ENCODE peak calls at places on chromosomes 2 and 18, in seven cellular contexts. Z is fibroblast of lung; S is heart left ventricle; X is NT2/D1; U is CD8-positive, alpha-beta memory T cell; C is IMR-90; I is K562. F is an unnamed sample. For H3K4me1, the result is how much of the 10 kb centered on the place peaks cover.

GRCh38 chr2:240455227-240455718 is 19.8 kb downstream of the GPC1 start:
- DNase-seq in Z (no peak), S (no peak), X (no peak), U (no peak), C (no peak), I (no peak), F (peak)

GRCh38 chr2:120343433-120344105 is 2.4 kb upstream of the INHBB start:
- DNase-seq in Z (peak), S (peak), X (peak), U (no peak), C (peak), I (peak), F (no peak)

GRCh38 chr18:39998332-39998731 is 1956.7 kb upstream of the PIK3C3 start:
- DNase-seq in Z (no peak), S (no peak), X (no peak), U (no peak), C (no peak), I (no peak), F (no peak)

GRCh38 chr18:68426731-68427315 is 288.1 kb downstream of the TMX3 start:
- DNase-seq in Z (peak), S (no peak), X (no peak), U (no peak), C (peak), I (no peak), F (no peak)

GRCh38 chr2:216492951-216493685 is 5.5 kb upstream of the RPL37A start:
- DNase-seq in Z (peak), S (no peak), X (no peak), U (no peak), C (peak), I (no peak), F (peak)

GRCh38 chr2:8289111-8289510 is 392.7 kb upstream of the ID2 start:
- DNase-seq in Z (no peak), S (no peak), X (no peak), U (no peak), C (no peak), I (no peak), F (no peak)

GRCh38 chr2:125313806-125314205 is 1288.7 kb downstream of the CNTNAP5 start:
- DNase-seq in Z (no peak), S (no peak), X (no peak), U (no peak), C (no peak), I (no peak), F (no peak)

GRCh38 chr2:160533482-160533881 is 39.9 kb upstream of the RBMS1 start:
- DNase-seq in Z (no peak), S (peak), X (no peak), U (no peak), C (no peak), I (no peak), F (no peak)

GRCh38 chr2:160365691-160366367 is 127.8 kb downstream of the RBMS1 start:
- DNase-seq in Z (peak), S (peak), X (no peak), U (no peak), C (no peak), I (no peak), F (peak)

GRCh38 chr2:149661844-149662243 is 74.3 kb upstream of the MMADHC start:
- DNase-seq in Z (peak), S (no peak), X (no peak), U (no peak), C (peak), I (no peak), F (peak)

GRCh38 chr2:161983896-161984295 is 90.1 kb downstream of the DPP4 start:
- DNase-seq in Z (peak), S (no peak), X (no peak), U (no peak), C (peak), I (no peak), F (no peak)

GRCh38 chr18:5513947-5514346 is 29.9 kb downstream of the EPB41L3 start:
- DNase-seq in Z (no peak), S (no peak), X (no peak), U (no peak), C (no peak), I (no peak), F (no peak)

GRCh38 chr18:27599202-27599829 is 414.2 kb upstream of the CHST9 start:
- DNase-seq in Z (peak), S (no peak), X (no peak), U (no peak), C (peak), I (peak), F (peak)

GRCh38 chr2:165453672-165454071 is 15.8 kb upstream of the CSRNP3 start:
- DNase-seq in Z (no peak), S (no peak), X (no peak), U (no peak), C (no peak), I (no peak), F (no peak)

GRCh38 chr2:196594158-196594557 is 45.4 kb upstream of the CCDC150 start:
- DNase-seq in Z (no peak), S (no peak), X (no peak), U (no peak), C (no peak), I (no peak), F (no peak)

GRCh38 chr2:158501301-158501700 is 44.5 kb downstream of the PKP4 start:
- DNase-seq in Z (no peak), S (peak), X (no peak), U (no peak), C (no peak), I (no peak), F (no peak)

GRCh38 chr2:955829-956731 is 5.4 kb downstream of the SNTG2 start:
- DNase-seq in Z (no peak), S (no peak), X (no peak), U (no peak), C (no peak), I (no peak), F (no peak)

GRCh38 chr18:54647176-54647575 is 56.1 kb downstream of the DYNAP start:
- DNase-seq in Z (peak), S (no peak), X (peak), U (no peak), C (peak), I (no peak), F (peak)

GRCh38 chr2:12498703-12499102 is 218.0 kb upstream of the TRIB2 start:
- DNase-seq in Z (peak), S (no peak), X (no peak), U (no peak), C (peak), I (no peak), F (peak)

GRCh38 chr18:10322408-10322807 is 132.0 kb upstream of the APCDD1 start:
- DNase-seq in Z (peak), S (no peak), X (no peak), U (no peak), C (peak), I (no peak), F (no peak)

GRCh38 chr18:57901819-57902600 is 98.9 kb upstream of the ATP8B1 start:
- DNase-seq in Z (peak), S (no peak), X (no peak), U (no peak), C (peak), I (no peak), F (no peak)

GRCh38 chr2:132656213-132656612 is 13.8 kb downstream of the LYPD1 start:
- DNase-seq in Z (peak), S (no peak), X (no peak), U (no peak), C (peak), I (no peak), F (no peak)

GRCh38 chr18:4748975-4749374 is 293.9 kb upstream of the DLGAP1 start:
- DNase-seq in Z (no peak), S (no peak), X (no peak), U (no peak), C (no peak), I (no peak), F (no peak)

GRCh38 chr2:100923461-100924020 is 78.5 kb upstream of the RPL31 start:
- DNase-seq in Z (no peak), S (no peak), X (no peak), U (no peak), C (no peak), I (no peak), F (no peak)

GRCh38 chr2:238897911-238898311 is 50.0 kb downstream of the TWIST2 start:
- DNase-seq in Z (no peak), S (no peak), X (no peak), U (no peak), C (no peak), I (no peak), F (no peak)

GRCh38 chr2:238895901-238896600 is 48.2 kb downstream of the TWIST2 start:
- DNase-seq in Z (peak), S (peak), X (peak), U (no peak), C (peak), I (no peak), F (peak)

GRCh38 chr2:238896641-238897040 is 48.8 kb downstream of the TWIST2 start:
- DNase-seq in Z (no peak), S (no peak), X (no peak), U (no peak), C (no peak), I (no peak), F (no peak)

GRCh38 chr2:238898534-238899281 is 50.8 kb downstream of the TWIST2 start:
- DNase-seq in Z (no peak), S (peak), X (no peak), U (no peak), C (no peak), I (no peak), F (no peak)

GRCh38 chr2:238897122-238897880 is 49.4 kb downstream of the TWIST2 start:
- DNase-seq in Z (no peak), S (no peak), X (no peak), U (no peak), C (no peak), I (no peak), F (no peak)
- H3K4me1 ChIP-seq in Z (half or more), S (under half), X (under half), U (under half), C (under half), I (under half), F (under half)

GRCh38 chr2:241562269-241562891 is 3.8 kb downstream of the BOK start:
- DNase-seq in Z (no peak), S (peak), X (no peak), U (no peak), C (no peak), I (no peak), F (no peak)
- H3K4me3 ChIP-seq in Z (no peak), S (no peak), X (no peak), U (no peak), C (no peak), I (no peak), F (no peak)

GRCh38 chr2:127097841-127098651 is 8.9 kb downstream of the BIN1 start:
- DNase-seq in Z (peak), S (peak), X (no peak), U (no peak), C (no peak), I (no peak), F (no peak)

GRCh38 chr2:127100261-127101047 is 6.5 kb downstream of the BIN1 start:
- DNase-seq in Z (peak), S (peak), X (no peak), U (no peak), C (peak), I (peak), F (no peak)

GRCh38 chr2:127097471-127097765 is 9.5 kb downstream of the BIN1 start:
- DNase-seq in Z (no peak), S (no peak), X (no peak), U (no peak), C (no peak), I (no peak), F (no peak)

GRCh38 chr2:127096718-127097470 is 10.1 kb downstream of the BIN1 start:
- DNase-seq in Z (no peak), S (peak), X (no peak), U (no peak), C (no peak), I (no peak), F (no peak)

GRCh38 chr2:127098711-127099110 is 8.2 kb downstream of the BIN1 start:
- DNase-seq in Z (no peak), S (peak), X (no peak), U (no peak), C (no peak), I (no peak), F (no peak)
- H3K4me1 ChIP-seq in Z (under half), S (under half), X (half or more), U (under half), C (under half), I (under half), F (under half)

GRCh38 chr2:169071455-169071854 is 2.1 kb downstream of the DHRS9 start:
- DNase-seq in Z (no peak), S (no peak), X (no peak), U (no peak), C (no peak), I (no peak), F (no peak)
- H3K4me3 ChIP-seq in Z (no peak), S (no peak), X (no peak), U (no peak), C (no peak), I (no peak), F (no peak)

GRCh38 chr18:8800041-8800441 is 94.7 kb downstream of the MTCL1 start:
- DNase-seq in Z (peak), S (no peak), X (no peak), U (no peak), C (peak), I (no peak), F (peak)
- H3K4me1 ChIP-seq in Z (under half), S (under half), X (under half), U (under half), C (under half), I (under half), F (under half)

F was measured in SJCRH30.